ENCODE peak calls at places on chromosome 1, in four cellular contexts. One of them, this sample, is unnamed.

GRCh38 chr1:8512504-8512903 is 194.6 kb downstream of the SLC45A1 start:
- DNase-seq in GM12878: no peak
- DNase-seq in HepG2: no peak
- DNase-seq in K562: no peak
- DNase-seq in this sample: no peak

GRCh38 chr1:216640100-216640499 is 83.1 kb downstream of the ESRRG start:
- DNase-seq in GM12878: no peak
- DNase-seq in HepG2: no peak
- DNase-seq in K562: no peak
- DNase-seq in this sample: no peak

GRCh38 chr1:89022167-89022959 is at the start of gene GBP3:
- DNase-seq in GM12878: peak; percentile 33
- DNase-seq in HepG2: no peak
- DNase-seq in K562: no peak
- DNase-seq in this sample: no peak

GRCh38 chr1:147551036-147551435 is 9.7 kb downstream of the BCL9 start:
- DNase-seq in GM12878: no peak
- DNase-seq in HepG2: no peak
- DNase-seq in K562: no peak
- DNase-seq in this sample: no peak

GRCh38 chr1:67570473-67571143 is 114.4 kb upstream of the GADD45A start:
- DNase-seq in GM12878: no peak
- DNase-seq in HepG2: no peak
- DNase-seq in K562: peak; percentile 62
- DNase-seq in this sample: no peak

GRCh38 chr1:28147264-28148094 is 29.0 kb downstream of the PTAFR start:
- DNase-seq in GM12878: no peak
- DNase-seq in HepG2: no peak
- DNase-seq in K562: no peak
- DNase-seq in this sample: no peak

GRCh38 chr1:99777752-99778151 is 11.3 kb upstream of the FRRS1 start:
- DNase-seq in GM12878: no peak
- DNase-seq in HepG2: no peak
- DNase-seq in K562: no peak
- DNase-seq in this sample: no peak

GRCh38 chr1:232894436-232894835 is 56.0 kb upstream of the NTPCR start:
- DNase-seq in GM12878: no peak
- DNase-seq in HepG2: no peak
- DNase-seq in K562: no peak
- DNase-seq in this sample: no peak

GRCh38 chr1:235450886-235451457 is 53.3 kb downstream of the B3GALNT2 start:
- DNase-seq in GM12878: no peak
- DNase-seq in HepG2: no peak
- DNase-seq in K562: no peak
- DNase-seq in this sample: no peak

GRCh38 chr1:167077128-167077867 is 12.9 kb downstream of the GPA33 start:
- DNase-seq in GM12878: no peak
- DNase-seq in HepG2: no peak
- DNase-seq in K562: no peak
- DNase-seq in this sample: no peak

GRCh38 chr1:182080955-182081582 is 19.6 kb upstream of the ZNF648 start:
- DNase-seq in GM12878: no peak
- DNase-seq in HepG2: peak; percentile 13
- DNase-seq in K562: peak; percentile 63
- DNase-seq in this sample: peak; percentile 62

GRCh38 chr1:76759171-76759860 is 108.0 kb upstream of the ST6GALNAC5 start:
- DNase-seq in GM12878: no peak
- DNase-seq in HepG2: no peak
- DNase-seq in K562: no peak
- DNase-seq in this sample: no peak

GRCh38 chr1:107835151-107835670 is 129.8 kb downstream of the VAV3 start:
- DNase-seq in GM12878: no peak
- DNase-seq in HepG2: no peak
- DNase-seq in K562: no peak
- DNase-seq in this sample: no peak

GRCh38 chr1:203906932-203907331 is 45.5 kb downstream of the SNRPE start:
- DNase-seq in GM12878: no peak
- DNase-seq in HepG2: no peak
- DNase-seq in K562: no peak
- DNase-seq in this sample: no peak
- TF ChIP-seq BHLHE40 in GM12878: no peak
- TF ChIP-seq BHLHE40 in HepG2: no peak
- TF ChIP-seq BHLHE40 in K562: no peak
- TF ChIP-seq BHLHE40 in this sample: no peak

GRCh38 chr1:222618001-222618879 is at the start of gene MIA3:
- DNase-seq in GM12878: no peak
- DNase-seq in HepG2: peak; percentile 39
- DNase-seq in K562: peak; percentile 95
- DNase-seq in this sample: peak; percentile 90
- TF ChIP-seq TARDBP in GM12878: no peak
- TF ChIP-seq TARDBP in HepG2: no peak
- TF ChIP-seq TARDBP in K562: no peak
- TF ChIP-seq TARDBP in this sample: no peak

GRCh38 chr1:74531807-74532206 is 19.4 kb upstream of the LRRC53 start:
- DNase-seq in GM12878: no peak
- DNase-seq in HepG2: no peak
- DNase-seq in K562: no peak
- DNase-seq in this sample: no peak
- TF ChIP-seq BHLHE40 in GM12878: no peak
- TF ChIP-seq BHLHE40 in HepG2: no peak
- TF ChIP-seq BHLHE40 in K562: no peak
- TF ChIP-seq BHLHE40 in this sample: no peak

GRCh38 chr1:1244192-1244811 is 2.2 kb downstream of the C1QTNF12 start:
- DNase-seq in GM12878: no peak
- DNase-seq in HepG2: no peak
- DNase-seq in K562: no peak
- DNase-seq in this sample: no peak
- TF ChIP-seq TARDBP in GM12878: no peak
- TF ChIP-seq TARDBP in HepG2: no peak
- TF ChIP-seq TARDBP in K562: no peak
- TF ChIP-seq TARDBP in this sample: no peak

GRCh38 chr1:2443285-2444137 is 31.1 kb upstream of the PEX10 start:
- DNase-seq in GM12878: no peak
- DNase-seq in HepG2: no peak
- DNase-seq in K562: no peak
- DNase-seq in this sample: peak; percentile 36
- TF ChIP-seq BHLHE40 in GM12878: no peak
- TF ChIP-seq BHLHE40 in HepG2: no peak
- TF ChIP-seq BHLHE40 in K562: no peak
- TF ChIP-seq BHLHE40 in this sample: no peak

GRCh38 chr1:200035397-200035955 is 8.0 kb downstream of the NR5A2 start:
- DNase-seq in GM12878: no peak
- DNase-seq in HepG2: no peak
- DNase-seq in K562: no peak
- DNase-seq in this sample: no peak
- TF ChIP-seq TARDBP in GM12878: no peak
- TF ChIP-seq TARDBP in HepG2: no peak
- TF ChIP-seq TARDBP in K562: no peak
- TF ChIP-seq TARDBP in this sample: no peak

GRCh38 chr1:81877940-81878339 is 77.2 kb downstream of the ADGRL2 start:
- DNase-seq in GM12878: no peak
- DNase-seq in HepG2: no peak
- DNase-seq in K562: no peak
- DNase-seq in this sample: no peak
- TF ChIP-seq BHLHE40 in GM12878: no peak
- TF ChIP-seq BHLHE40 in HepG2: no peak
- TF ChIP-seq BHLHE40 in K562: no peak
- TF ChIP-seq BHLHE40 in this sample: no peak

GRCh38 chr1:181061487-181061886 is 27.0 kb upstream of the IER5 start:
- DNase-seq in GM12878: no peak
- DNase-seq in HepG2: no peak
- DNase-seq in K562: no peak
- DNase-seq in this sample: no peak

GRCh38 chr1:181062800-181063428 is 25.6 kb upstream of the IER5 start:
- DNase-seq in GM12878: peak; percentile 87
- DNase-seq in HepG2: no peak
- DNase-seq in K562: no peak
- DNase-seq in this sample: no peak

GRCh38 chr1:181064702-181065101 is 23.8 kb upstream of the IER5 start:
- DNase-seq in GM12878: no peak
- DNase-seq in HepG2: no peak
- DNase-seq in K562: no peak
- DNase-seq in this sample: no peak

GRCh38 chr1:181061891-181062777 is 26.4 kb upstream of the IER5 start:
- DNase-seq in GM12878: peak; percentile 90
- DNase-seq in HepG2: no peak
- DNase-seq in K562: no peak
- DNase-seq in this sample: no peak

DNA sequence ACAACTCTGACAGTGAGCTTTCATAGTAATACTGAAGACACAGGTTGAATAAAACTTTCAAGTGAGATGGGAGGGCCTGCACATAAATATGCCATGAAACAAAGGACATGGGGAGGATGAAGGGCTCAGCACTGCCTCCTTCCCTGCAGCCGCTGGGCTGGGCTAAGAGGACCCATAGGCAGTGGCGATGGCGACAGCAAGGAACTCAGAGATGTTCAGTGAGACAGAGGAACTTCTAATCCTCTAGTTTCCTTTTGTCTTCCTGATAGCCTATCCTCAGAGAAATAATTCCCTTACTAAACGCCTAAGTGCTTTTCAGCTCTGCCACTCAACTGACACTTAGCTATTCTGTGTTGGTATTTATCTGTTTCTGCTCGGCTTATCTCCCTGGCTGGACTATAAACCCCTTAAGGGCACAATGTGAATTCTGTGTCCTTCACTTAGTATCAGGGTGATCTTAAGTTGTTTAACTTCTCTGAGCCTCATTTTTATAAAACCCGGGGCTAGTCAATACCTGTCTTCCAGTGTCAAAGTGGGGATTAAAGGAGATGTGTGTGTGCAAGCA is 24.4 kb upstream of the IER5 start:
- DNase-seq in GM12878: no peak
- DNase-seq in HepG2: no peak
- DNase-seq in K562: no peak
- DNase-seq in this sample: no peak
- TF ChIP-seq TARDBP in GM12878: no peak
- TF ChIP-seq TARDBP in HepG2: no peak
- TF ChIP-seq TARDBP in K562: no peak
- TF ChIP-seq TARDBP in this sample: no peak